ENCODE peak calls at places on chromosomes 16 and 17, in four cellular contexts. M is HL-60, D is K562, K is GM12878. J is an unnamed sample.

GRCh38 chr16:85019659-85020245 is 7.8 kb upstream of the KIAA0513 start:
- DNase-seq in M (no peak), D (no peak), K (no peak), J (no peak)

GRCh38 chr16:85262558-85263196 is 150.4 kb upstream of the CIBAR2 start:
- DNase-seq in M (no peak), D (peak), K (no peak), J (no peak)

GRCh38 chr16:4057439-4057877 is 58.8 kb downstream of the ADCY9 start:
- DNase-seq in M (no peak), D (no peak), K (no peak), J (no peak)

GRCh38 chr16:31474173-31474714 is 2.3 kb downstream of the TGFB1I1 start:
- DNase-seq in M (no peak), D (peak), K (no peak), J (no peak)

GRCh38 chr17:80083136-80083661 is 18.2 kb upstream of the GAA start:
- DNase-seq in M (no peak), D (no peak), K (no peak), J (no peak)

GRCh38 chr17:31269597-31269996 is 27.4 kb downstream of the OMG start:
- DNase-seq in M (no peak), D (no peak), K (no peak), J (no peak)

GRCh38 chr16:29900888-29901606 is 759 bp downstream of the ASPHD1 start:
- DNase-seq in M (no peak), D (no peak), K (no peak), J (no peak)

GRCh38 chr16:66070140-66070887 is 296.2 kb upstream of the CDH5 start:
- DNase-seq in M (no peak), D (no peak), K (no peak), J (no peak)

GRCh38 chr17:72097144-72097543 is 23.7 kb upstream of the SOX9 start:
- DNase-seq in M (no peak), D (no peak), K (no peak), J (no peak)

GRCh38 chr17:50139950-50140885 is 10.3 kb upstream of the SAMD14 start:
- DNase-seq in M (peak), D (peak), K (no peak), J (peak)

GRCh38 chr16:88831838-88832237 is 20.1 kb upstream of the APRT start:
- DNase-seq in M (no peak), D (peak), K (no peak), J (no peak)

GRCh38 chr16:35750701-35751104 is 2291.3 kb downstream of the TP53TG3F start:
- DNase-seq in M (no peak), D (no peak), K (no peak), J (no peak)

DNA sequence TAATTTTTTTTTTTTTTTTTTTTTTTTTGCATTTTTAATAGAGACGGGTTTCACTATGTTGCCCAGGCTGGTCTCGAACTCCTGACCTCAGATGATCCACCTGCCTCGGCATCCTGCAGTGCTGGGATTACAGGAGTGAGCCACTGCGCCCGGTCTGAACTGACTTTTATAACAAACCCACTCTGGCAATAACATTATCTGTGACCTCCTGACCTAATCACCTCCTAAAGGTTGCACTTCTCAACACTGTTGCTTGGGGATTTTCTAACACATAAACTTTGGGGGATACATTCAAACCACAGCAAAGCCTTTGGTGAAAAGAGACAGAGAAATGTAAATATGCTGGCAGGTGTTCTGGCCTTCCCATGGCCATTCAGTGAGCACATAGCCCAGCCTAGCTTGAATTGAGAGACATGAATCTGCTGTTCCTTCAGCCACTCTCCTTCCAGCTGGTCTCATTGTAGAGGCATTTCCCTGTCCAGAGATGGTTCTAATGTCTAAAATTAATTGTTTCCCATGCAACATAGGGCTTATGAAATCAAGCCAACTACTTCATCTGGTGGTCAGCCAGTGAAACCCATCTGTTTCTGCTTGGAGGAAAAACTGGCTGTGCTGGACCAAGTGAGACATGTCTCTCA is 28.3 kb downstream of the LYRM1 start:
- DNase-seq in M (no peak), D (no peak), K (no peak), J (no peak)
- TF ChIP-seq SPI1 in M (no peak), D (no peak), K (no peak), J (no peak)

DNA sequence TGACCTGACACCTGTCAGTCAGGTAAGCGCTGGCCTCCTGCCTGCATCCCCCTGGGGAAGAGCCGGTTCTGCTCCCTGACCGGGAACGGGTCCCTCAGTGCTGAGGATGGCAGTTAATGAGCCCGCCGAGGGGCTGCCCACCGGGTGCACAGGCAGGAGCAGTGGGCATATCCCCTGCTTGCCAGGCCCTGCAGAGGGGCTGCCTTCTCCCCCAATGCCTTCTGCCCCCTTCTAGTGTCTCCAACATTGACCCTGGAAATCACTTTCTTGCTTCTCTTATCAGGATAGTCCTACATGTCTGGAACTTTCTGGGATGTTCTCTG is 388.5 kb downstream of the SEC14L1 start:
- DNase-seq in M (no peak), D (no peak), K (no peak), J (no peak)
- TF ChIP-seq SPI1 in M (no peak), D (no peak), K (no peak), J (no peak)

GRCh38 chr16:22763655-22764054 is 50.3 kb upstream of the HS3ST2 start:
- DNase-seq in M (no peak), D (no peak), K (no peak), J (no peak)

GRCh38 chr16:22762486-22762885 is 51.5 kb upstream of the HS3ST2 start:
- DNase-seq in M (no peak), D (no peak), K (no peak), J (no peak)

DNA sequence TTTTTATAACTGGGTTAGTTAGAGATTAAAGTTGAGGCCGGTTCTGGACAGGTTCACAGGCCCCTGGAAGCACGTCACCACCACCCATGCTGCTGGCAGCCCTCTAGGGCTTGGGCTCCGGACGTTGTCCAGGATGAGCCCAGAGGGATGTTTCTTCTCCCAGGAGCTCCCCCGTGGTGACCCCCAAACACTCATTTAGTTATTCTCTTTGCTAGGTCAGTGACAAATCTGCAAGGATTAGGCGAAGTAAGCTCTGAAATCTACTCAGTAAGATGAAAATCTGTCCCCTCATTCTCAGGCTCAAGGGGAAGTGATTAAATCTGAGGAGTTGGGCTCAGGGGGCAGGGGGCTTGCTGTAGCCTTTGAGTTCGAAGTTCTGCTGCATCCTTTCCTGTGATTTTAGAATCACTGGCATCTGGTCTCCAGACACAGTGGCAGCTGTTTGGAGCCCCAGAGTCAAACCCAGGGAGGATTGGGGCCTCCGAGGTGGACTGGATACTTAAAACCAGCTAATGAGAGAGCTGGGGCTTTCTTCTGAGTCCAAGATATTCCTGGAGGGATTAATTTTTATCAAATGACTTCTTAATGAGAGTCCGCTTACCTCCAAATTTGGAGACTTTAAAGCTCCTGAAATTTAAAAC is 49.2 kb upstream of the HS3ST2 start:
- DNase-seq in M (no peak), D (no peak), K (no peak), J (no peak)
- TF ChIP-seq SPI1 in M (no peak), D (no peak), K (no peak), J (no peak)

GRCh38 chr16:72110662-72111615 is 17.3 kb downstream of the DHX38 start:
- DNase-seq in M (no peak), D (no peak), K (no peak), J (no peak)

GRCh38 chr16:72109966-72110530 is 16.4 kb downstream of the DHX38 start:
- DNase-seq in M (no peak), D (no peak), K (no peak), J (no peak)

GRCh38 chr16:72107371-72107770 is 13.7 kb downstream of the DHX38 start:
- DNase-seq in M (no peak), D (no peak), K (no peak), J (no peak)

GRCh38 chr16:72109300-72109699 is 15.7 kb downstream of the DHX38 start:
- DNase-seq in M (no peak), D (no peak), K (no peak), J (no peak)

DNA sequence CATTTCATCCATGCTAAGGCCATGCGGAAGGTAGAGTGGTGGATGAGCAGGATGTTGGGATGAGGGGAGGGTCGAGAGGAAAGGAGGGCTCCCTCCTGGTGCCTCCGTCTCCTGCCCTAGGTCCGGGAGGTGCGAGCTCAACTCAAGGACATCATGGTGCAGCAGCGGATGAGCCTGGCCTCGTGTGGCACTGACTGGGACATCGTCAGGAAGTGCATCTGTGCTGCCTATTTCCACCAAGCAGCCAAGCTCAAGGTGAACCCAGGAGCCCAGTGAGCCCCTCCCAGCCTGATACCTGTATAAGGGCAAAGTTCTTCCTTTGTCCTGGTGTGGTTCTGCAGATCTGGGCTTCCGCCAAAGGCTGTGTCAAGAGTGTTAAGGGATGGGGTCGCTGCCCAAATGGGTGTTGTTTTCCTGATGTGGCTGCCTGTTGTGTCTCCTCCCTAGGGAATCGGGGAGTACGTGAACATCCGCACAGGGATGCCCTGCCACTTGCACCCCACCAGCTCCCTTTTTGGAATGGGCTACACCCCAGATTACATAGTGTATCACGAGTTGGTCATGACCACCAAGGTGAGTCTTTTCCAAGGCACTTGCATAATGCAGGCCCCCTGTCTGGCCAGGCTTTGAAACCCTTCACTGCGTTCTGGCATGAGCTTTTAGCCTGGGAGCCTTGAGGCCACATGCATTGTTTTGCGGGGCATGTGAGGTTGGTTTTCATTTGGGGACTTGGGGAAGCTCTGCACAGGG is 14.9 kb downstream of the DHX38 start:
- DNase-seq in M (no peak), D (no peak), K (no peak), J (no peak)
- TF ChIP-seq SPI1 in M (no peak), D (no peak), K (no peak), J (no peak)

DNA sequence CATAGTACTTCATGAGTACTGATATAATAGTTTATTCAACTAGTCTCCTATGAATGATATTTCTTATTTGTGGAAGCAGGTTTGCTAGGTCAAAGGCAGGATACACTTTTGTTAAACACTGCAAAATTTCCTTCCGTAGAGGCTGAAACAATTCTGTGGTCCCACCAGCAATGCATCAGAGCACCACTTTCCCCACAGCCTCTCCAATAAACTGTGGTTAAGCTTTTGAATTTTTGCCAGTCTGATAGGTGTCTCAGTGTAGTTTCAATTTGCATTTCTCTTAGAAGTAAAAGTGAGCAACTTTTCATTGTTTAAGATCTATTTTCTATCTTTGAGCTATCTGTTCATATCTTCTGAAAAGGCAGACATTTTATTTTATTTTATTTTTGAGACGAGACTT is 36.4 kb upstream of the CORO6 start:
- DNase-seq in M (no peak), D (no peak), K (no peak), J (no peak)
- TF ChIP-seq SPI1 in M (no peak), D (no peak), K (no peak), J (no peak)

J was measured in GM12891.